ENCODE peak calls at places on chromosomes 4 and X, in nine cellular contexts. One of them, this sample, is unnamed.

GRCh38 chrX:65581661-65582339 is 47.2 kb upstream of the LAS1L start:
- DNase-seq in tibial artery: peak; percentile 68
- DNase-seq in progenitor cell of endocrine pancreas: peak; percentile 26
- DNase-seq in GM13976: peak; percentile 57
- DNase-seq in lower leg skin: peak; percentile 43
- DNase-seq in IMR-90: peak; percentile 61
- DNase-seq in coronary artery: no peak
- DNase-seq in H9: peak; percentile 62
- DNase-seq in nephron progenitor cell: peak; percentile 51
- DNase-seq in this sample: peak; percentile 57

GRCh38 chr4:5678977-5679376 is 29.4 kb downstream of the EVC2 start:
- DNase-seq in tibial artery: no peak
- DNase-seq in progenitor cell of endocrine pancreas: no peak
- DNase-seq in GM13976: no peak
- DNase-seq in lower leg skin: no peak
- DNase-seq in IMR-90: peak; percentile 87
- DNase-seq in coronary artery: no peak
- DNase-seq in H9: no peak
- DNase-seq in nephron progenitor cell: no peak
- DNase-seq in this sample: no peak

GRCh38 chrX:131170148-131170547 is 112.0 kb downstream of the ARHGAP36 start:
- DNase-seq in tibial artery: no peak
- DNase-seq in progenitor cell of endocrine pancreas: no peak
- DNase-seq in GM13976: no peak
- DNase-seq in lower leg skin: no peak
- DNase-seq in IMR-90: no peak
- DNase-seq in coronary artery: no peak
- DNase-seq in H9: no peak
- DNase-seq in nephron progenitor cell: no peak
- DNase-seq in this sample: no peak

GRCh38 chr4:8410641-8411271 is 29.8 kb downstream of the ACOX3 start:
- DNase-seq in tibial artery: peak; percentile 77
- DNase-seq in progenitor cell of endocrine pancreas: peak; percentile 19
- DNase-seq in GM13976: no peak
- DNase-seq in lower leg skin: no peak
- DNase-seq in IMR-90: peak; percentile 59
- DNase-seq in coronary artery: no peak
- DNase-seq in H9: peak; percentile 89
- DNase-seq in nephron progenitor cell: peak; percentile 83
- DNase-seq in this sample: peak; percentile 80

GRCh38 chr4:37562592-37562991 is 123.6 kb downstream of the RELL1 start:
- DNase-seq in tibial artery: no peak
- DNase-seq in progenitor cell of endocrine pancreas: no peak
- DNase-seq in GM13976: no peak
- DNase-seq in lower leg skin: no peak
- DNase-seq in IMR-90: peak; percentile 33
- DNase-seq in coronary artery: no peak
- DNase-seq in H9: no peak
- DNase-seq in nephron progenitor cell: no peak
- DNase-seq in this sample: no peak

GRCh38 chr4:185839204-185839712 is 27.3 kb upstream of the SORBS2 start:
- DNase-seq in tibial artery: peak; percentile 75
- DNase-seq in progenitor cell of endocrine pancreas: no peak
- DNase-seq in GM13976: no peak
- DNase-seq in lower leg skin: peak; percentile 34
- DNase-seq in IMR-90: peak; percentile 91
- DNase-seq in coronary artery: no peak
- DNase-seq in H9: peak; percentile 90
- DNase-seq in nephron progenitor cell: peak; percentile 53
- DNase-seq in this sample: peak; percentile 17

GRCh38 chr4:159010563-159011260 is 92.2 kb upstream of the RAPGEF2 start:
- DNase-seq in tibial artery: peak; percentile 80
- DNase-seq in progenitor cell of endocrine pancreas: no peak
- DNase-seq in GM13976: no peak
- DNase-seq in lower leg skin: peak; percentile 69
- DNase-seq in IMR-90: peak; percentile 67
- DNase-seq in coronary artery: no peak
- DNase-seq in H9: no peak
- DNase-seq in nephron progenitor cell: no peak
- DNase-seq in this sample: no peak

GRCh38 chrX:153667931-153668396 is 5.6 kb downstream of the PNCK start:
- DNase-seq in tibial artery: peak; percentile 89
- DNase-seq in progenitor cell of endocrine pancreas: peak; percentile 73
- DNase-seq in GM13976: peak; percentile 82
- DNase-seq in lower leg skin: peak; percentile 64
- DNase-seq in IMR-90: peak; percentile 64
- DNase-seq in coronary artery: peak; percentile 75
- DNase-seq in H9: peak; percentile 79
- DNase-seq in nephron progenitor cell: peak; percentile 86
- DNase-seq in this sample: peak; percentile 76

GRCh38 chr4:169094656-169095231 is 84.7 kb upstream of the CBR4 start:
- DNase-seq in tibial artery: no peak
- DNase-seq in progenitor cell of endocrine pancreas: no peak
- DNase-seq in GM13976: no peak
- DNase-seq in lower leg skin: no peak
- DNase-seq in IMR-90: no peak
- DNase-seq in coronary artery: no peak
- DNase-seq in H9: no peak
- DNase-seq in nephron progenitor cell: no peak
- DNase-seq in this sample: no peak

GRCh38 chr4:113673450-113673849 is 88.1 kb downstream of the CAMK2D start:
- DNase-seq in tibial artery: no peak
- DNase-seq in progenitor cell of endocrine pancreas: no peak
- DNase-seq in GM13976: peak; percentile 15
- DNase-seq in lower leg skin: no peak
- DNase-seq in IMR-90: peak; percentile 54
- DNase-seq in coronary artery: no peak
- DNase-seq in H9: peak; percentile 47
- DNase-seq in nephron progenitor cell: no peak
- DNase-seq in this sample: no peak
- TF ChIP-seq CTCF in tibial artery: no peak
- TF ChIP-seq CTCF in progenitor cell of endocrine pancreas: no peak
- TF ChIP-seq CTCF in GM13976: no peak
- TF ChIP-seq CTCF in lower leg skin: no peak
- TF ChIP-seq CTCF in IMR-90: no peak
- TF ChIP-seq CTCF in coronary artery: no peak
- TF ChIP-seq CTCF in H9: peak; percentile 15
- TF ChIP-seq CTCF in nephron progenitor cell: no peak
- TF ChIP-seq CTCF in this sample: no peak

GRCh38 chrX:151402719-151403390 is 5.8 kb downstream of the VMA21 start:
- DNase-seq in tibial artery: no peak
- DNase-seq in progenitor cell of endocrine pancreas: no peak
- DNase-seq in GM13976: no peak
- DNase-seq in lower leg skin: no peak
- DNase-seq in IMR-90: no peak
- DNase-seq in coronary artery: no peak
- DNase-seq in H9: peak; percentile 34
- DNase-seq in nephron progenitor cell: no peak
- DNase-seq in this sample: no peak
- TF ChIP-seq CTCF in tibial artery: no peak
- TF ChIP-seq CTCF in progenitor cell of endocrine pancreas: no peak
- TF ChIP-seq CTCF in GM13976: no peak
- TF ChIP-seq CTCF in lower leg skin: no peak
- TF ChIP-seq CTCF in IMR-90: no peak
- TF ChIP-seq CTCF in coronary artery: no peak
- TF ChIP-seq CTCF in H9: no peak
- TF ChIP-seq CTCF in nephron progenitor cell: no peak
- TF ChIP-seq CTCF in this sample: no peak

DNA sequence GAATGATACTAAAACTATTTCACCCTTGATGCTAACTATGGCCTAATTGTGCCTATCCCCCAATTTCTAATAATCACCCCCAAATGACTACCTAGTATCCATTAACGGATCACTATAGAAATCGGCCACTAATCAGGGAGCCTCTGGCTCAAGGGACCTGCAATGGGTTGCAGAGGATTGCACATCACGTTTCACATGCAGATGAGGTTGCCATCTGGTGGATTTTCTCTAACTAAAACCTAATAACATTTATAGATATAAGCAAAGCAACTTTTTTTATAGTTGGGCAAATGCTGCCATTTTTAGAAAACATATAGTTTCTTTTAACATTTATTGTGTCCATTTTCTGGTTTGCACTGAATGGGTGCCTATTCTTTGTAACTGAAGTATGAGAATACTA is 28.3 kb upstream of the ALG13 start:
- DNase-seq in tibial artery: no peak
- DNase-seq in progenitor cell of endocrine pancreas: no peak
- DNase-seq in GM13976: no peak
- DNase-seq in lower leg skin: no peak
- DNase-seq in IMR-90: no peak
- DNase-seq in coronary artery: no peak
- DNase-seq in H9: no peak
- DNase-seq in nephron progenitor cell: no peak
- DNase-seq in this sample: no peak
- TF ChIP-seq CTCF in tibial artery: no peak
- TF ChIP-seq CTCF in progenitor cell of endocrine pancreas: no peak
- TF ChIP-seq CTCF in GM13976: no peak
- TF ChIP-seq CTCF in lower leg skin: no peak
- TF ChIP-seq CTCF in IMR-90: no peak
- TF ChIP-seq CTCF in coronary artery: no peak
- TF ChIP-seq CTCF in H9: no peak
- TF ChIP-seq CTCF in nephron progenitor cell: no peak
- TF ChIP-seq CTCF in this sample: no peak

DNA sequence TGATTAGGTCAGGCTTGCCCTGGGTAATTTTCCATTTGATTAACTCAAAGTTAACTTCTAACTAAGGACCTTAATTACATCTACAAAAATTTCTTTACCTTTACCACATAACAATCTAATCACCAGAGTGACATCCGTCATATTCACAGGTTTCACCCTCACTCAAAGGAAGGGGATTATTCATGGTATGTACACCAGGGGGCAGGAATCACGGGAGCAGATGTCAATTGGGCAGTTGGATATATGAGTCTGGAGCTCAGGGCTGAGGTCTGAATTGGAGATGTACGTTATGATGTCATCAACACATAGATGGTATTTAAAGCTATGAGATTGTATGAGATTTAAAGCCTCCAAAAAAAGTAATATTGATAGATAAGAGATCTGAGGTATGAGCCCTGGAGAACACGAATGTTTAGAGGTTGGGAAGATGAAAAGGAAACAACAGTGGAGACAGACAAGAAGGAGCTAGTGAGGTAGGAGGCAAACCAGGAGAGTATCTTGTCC is 52.9 kb downstream of the PGRMC1 start:
- DNase-seq in tibial artery: no peak
- DNase-seq in progenitor cell of endocrine pancreas: no peak
- DNase-seq in GM13976: no peak
- DNase-seq in lower leg skin: no peak
- DNase-seq in IMR-90: no peak
- DNase-seq in coronary artery: no peak
- DNase-seq in H9: no peak
- DNase-seq in nephron progenitor cell: no peak
- DNase-seq in this sample: no peak
- TF ChIP-seq CTCF in tibial artery: no peak
- TF ChIP-seq CTCF in progenitor cell of endocrine pancreas: no peak
- TF ChIP-seq CTCF in GM13976: no peak
- TF ChIP-seq CTCF in lower leg skin: no peak
- TF ChIP-seq CTCF in IMR-90: no peak
- TF ChIP-seq CTCF in coronary artery: no peak
- TF ChIP-seq CTCF in H9: peak; percentile 49
- TF ChIP-seq CTCF in nephron progenitor cell: no peak
- TF ChIP-seq CTCF in this sample: peak; percentile 19

DNA sequence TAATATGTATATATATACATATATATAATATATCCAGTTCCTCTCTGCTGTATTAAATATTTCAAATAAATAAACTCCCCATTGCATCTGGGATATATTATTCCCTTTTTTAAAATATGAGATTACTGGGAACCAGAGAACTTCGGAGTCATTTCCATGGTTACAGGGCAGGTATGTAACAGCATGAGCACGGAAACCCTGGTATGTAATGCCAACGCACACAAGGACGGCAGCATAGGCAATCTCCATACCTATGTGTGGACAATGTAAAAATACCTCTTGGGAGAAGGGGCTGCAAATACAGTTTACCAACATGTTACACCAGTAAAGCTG is 62.8 kb downstream of the NUDT10 start:
- DNase-seq in tibial artery: no peak
- DNase-seq in progenitor cell of endocrine pancreas: no peak
- DNase-seq in GM13976: no peak
- DNase-seq in lower leg skin: no peak
- DNase-seq in IMR-90: no peak
- DNase-seq in coronary artery: no peak
- DNase-seq in H9: no peak
- DNase-seq in nephron progenitor cell: no peak
- DNase-seq in this sample: no peak
- TF ChIP-seq CTCF in tibial artery: no peak
- TF ChIP-seq CTCF in progenitor cell of endocrine pancreas: no peak
- TF ChIP-seq CTCF in GM13976: no peak
- TF ChIP-seq CTCF in lower leg skin: no peak
- TF ChIP-seq CTCF in IMR-90: no peak
- TF ChIP-seq CTCF in coronary artery: no peak
- TF ChIP-seq CTCF in H9: no peak
- TF ChIP-seq CTCF in nephron progenitor cell: no peak
- TF ChIP-seq CTCF in this sample: no peak

GRCh38 chr4:48269861-48270515 is 350 bp upstream of the TEC start:
- DNase-seq in tibial artery: peak; percentile 95
- DNase-seq in progenitor cell of endocrine pancreas: peak; percentile 91
- DNase-seq in GM13976: peak; percentile 99
- DNase-seq in lower leg skin: peak; percentile 92
- DNase-seq in IMR-90: peak; percentile 51
- DNase-seq in coronary artery: peak; percentile 94
- DNase-seq in H9: peak; percentile 96
- DNase-seq in nephron progenitor cell: peak; percentile 96
- DNase-seq in this sample: peak; percentile 88
- TF ChIP-seq CTCF in tibial artery: peak; percentile 24
- TF ChIP-seq CTCF in progenitor cell of endocrine pancreas: peak; percentile 47
- TF ChIP-seq CTCF in GM13976: peak; percentile 31
- TF ChIP-seq CTCF in lower leg skin: no peak
- TF ChIP-seq CTCF in IMR-90: no peak
- TF ChIP-seq CTCF in coronary artery: no peak
- TF ChIP-seq CTCF in H9: peak; percentile 50
- TF ChIP-seq CTCF in nephron progenitor cell: peak; percentile 17
- TF ChIP-seq CTCF in this sample: no peak

GRCh38 chr4:172892300-172892699 is 276.3 kb upstream of the GALNT7 start:
- DNase-seq in tibial artery: no peak
- DNase-seq in progenitor cell of endocrine pancreas: no peak
- DNase-seq in GM13976: no peak
- DNase-seq in lower leg skin: no peak
- DNase-seq in IMR-90: peak; percentile 3
- DNase-seq in coronary artery: no peak
- DNase-seq in H9: peak; percentile 54
- DNase-seq in nephron progenitor cell: no peak
- DNase-seq in this sample: peak; percentile 14
- TF ChIP-seq CTCF in tibial artery: no peak
- TF ChIP-seq CTCF in progenitor cell of endocrine pancreas: peak; percentile 31
- TF ChIP-seq CTCF in GM13976: peak; percentile 30
- TF ChIP-seq CTCF in lower leg skin: no peak
- TF ChIP-seq CTCF in IMR-90: peak; percentile 37
- TF ChIP-seq CTCF in coronary artery: no peak
- TF ChIP-seq CTCF in H9: peak; percentile 89
- TF ChIP-seq CTCF in nephron progenitor cell: peak; percentile 55
- TF ChIP-seq CTCF in this sample: peak; percentile 75

DNA sequence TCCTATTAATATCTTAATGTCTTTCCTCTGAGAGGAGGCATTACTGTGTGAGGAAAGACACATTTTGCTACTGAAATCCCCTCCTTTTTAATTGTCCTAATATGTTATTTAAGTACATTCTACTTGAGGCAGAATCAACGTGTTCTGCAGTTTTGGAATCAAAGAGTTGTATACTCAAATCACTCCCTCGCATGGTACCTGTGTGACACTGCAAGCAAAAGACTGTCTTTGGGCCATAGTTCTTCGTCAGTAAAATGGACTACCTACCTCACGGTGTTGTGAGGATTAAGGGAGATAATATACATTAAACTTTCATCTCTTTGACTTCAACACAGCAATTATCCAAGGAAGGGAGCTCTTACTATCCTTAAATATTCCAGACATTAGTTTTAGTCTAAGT is 61.5 kb downstream of the TIGD2 start:
- DNase-seq in tibial artery: no peak
- DNase-seq in progenitor cell of endocrine pancreas: no peak
- DNase-seq in GM13976: no peak
- DNase-seq in lower leg skin: no peak
- DNase-seq in IMR-90: no peak
- DNase-seq in coronary artery: no peak
- DNase-seq in H9: no peak
- DNase-seq in nephron progenitor cell: no peak
- DNase-seq in this sample: no peak
- TF ChIP-seq CTCF in tibial artery: no peak
- TF ChIP-seq CTCF in progenitor cell of endocrine pancreas: no peak
- TF ChIP-seq CTCF in GM13976: no peak
- TF ChIP-seq CTCF in lower leg skin: no peak
- TF ChIP-seq CTCF in IMR-90: no peak
- TF ChIP-seq CTCF in coronary artery: no peak
- TF ChIP-seq CTCF in H9: peak; percentile 38
- TF ChIP-seq CTCF in nephron progenitor cell: no peak
- TF ChIP-seq CTCF in this sample: no peak

This sample was measured in endothelial cell.